ENCODE peak calls at places on chromosomes 12 and 14, in four cellular contexts. F, S, U and L are unnamed samples.

GRCh38 chr14:22466520-22466919 is 122.5 kb downstream of the DAD1 start:
- DNase-seq in F (no peak), S (no peak), U (peak; percentile 33), L (no peak)

GRCh38 chr14:33647385-33647786 is 303.5 kb downstream of the EGLN3 start:
- DNase-seq in F (no peak), S (no peak), U (peak; percentile 99), L (no peak)

GRCh38 chr14:93462479-93462878 is 31.7 kb downstream of the UNC79 start:
- DNase-seq in F (no peak), S (no peak), U (no peak), L (no peak)

GRCh38 chr14:85313801-85314207 is 216.1 kb upstream of the FLRT2 start:
- DNase-seq in F (no peak), S (no peak), U (peak; percentile 77), L (no peak)

GRCh38 chr14:24665440-24665991 is 31.5 kb upstream of the GZMB start:
- DNase-seq in F (no peak), S (no peak), U (no peak), L (peak; percentile 41)

GRCh38 chr14:35046751-35047536 is 872 bp downstream of the FAM177A1 start:
- DNase-seq in F (peak; percentile 75), S (peak; percentile 71), U (peak; percentile 23), L (no peak)

GRCh38 chr14:95023886-95024285 is 133.4 kb downstream of the DICER1 start:
- DNase-seq in F (no peak), S (no peak), U (peak; percentile 3), L (no peak)

GRCh38 chr12:62466018-62466595 is 519 bp upstream of the MON2 start:
- DNase-seq in F (peak; percentile 75), S (peak; percentile 78), U (peak; percentile 20), L (no peak)

GRCh38 chr14:30521899-30522736 is 36.8 kb upstream of the G2E3 start:
- DNase-seq in F (no peak), S (peak; percentile 76), U (peak; percentile 14), L (peak; percentile 54)

GRCh38 chr12:32418221-32418620 is 18.9 kb downstream of the FGD4 start:
- DNase-seq in F (no peak), S (no peak), U (no peak), L (no peak)

GRCh38 chr14:95523818-95524448 is 7.5 kb upstream of the SYNE3 start:
- DNase-seq in F (no peak), S (peak; percentile 33), U (no peak), L (peak; percentile 82)

GRCh38 chr14:20644520-20644919 is 3.0 kb upstream of the OR6S1 start:
- DNase-seq in F (no peak), S (no peak), U (no peak), L (no peak)

GRCh38 chr14:102776761-102777710 is at the start of gene TRAF3:
- DNase-seq in F (peak; percentile 92), S (peak; percentile 65), U (peak; percentile 47), L (peak; percentile 44)

GRCh38 chr14:98704441-98704840 is 567.6 kb downstream of the BCL11B start:
- DNase-seq in F (no peak), S (no peak), U (no peak), L (peak; percentile 67)

GRCh38 chr12:123270380-123271181 is 1.1 kb downstream of the CDK2AP1 start:
- DNase-seq in F (peak; percentile 79), S (peak; percentile 34), U (peak; percentile 20), L (no peak)

GRCh38 chr14:30214014-30214413 is 286.4 kb upstream of the PRKD1 start:
- DNase-seq in F (no peak), S (no peak), U (peak; percentile 59), L (no peak)

GRCh38 chr14:65849558-65849957 is 437.0 kb downstream of the FUT8 start:
- DNase-seq in F (no peak), S (no peak), U (no peak), L (no peak)

GRCh38 chr14:94517641-94518257 is 8.5 kb upstream of the SERPINA12 start:
- DNase-seq in F (no peak), S (peak; percentile 16), U (no peak), L (no peak)

GRCh38 chr12:43069768-43070221 is 480.2 kb upstream of the PRICKLE1 start:
- DNase-seq in F (peak; percentile 77), S (no peak), U (peak; percentile 91), L (no peak)

GRCh38 chr12:98485792-98486347 is 29.5 kb upstream of the TMPO start:
- DNase-seq in F (no peak), S (no peak), U (no peak), L (no peak)

GRCh38 chr14:73269729-73270651 is 32.7 kb downstream of the PAPLN start:
- DNase-seq in F (peak; percentile 86), S (peak; percentile 78), U (peak; percentile 20), L (no peak)

GRCh38 chr12:122983789-122984515 is 3.5 kb downstream of the ARL6IP4 start:
- DNase-seq in F (no peak), S (no peak), U (no peak), L (no peak)

GRCh38 chr14:32332415-32333116 is 3.5 kb downstream of the AKAP6 start:
- DNase-seq in F (no peak), S (no peak), U (no peak), L (no peak)

GRCh38 chr14:100783630-100784321 is 42.1 kb upstream of the MEG3 start:
- DNase-seq in F (peak; percentile 67), S (no peak), U (no peak), L (no peak)

GRCh38 chr14:22887990-22888378 is 5.0 kb downstream of the REM2 start:
- DNase-seq in F (peak; percentile 69), S (no peak), U (no peak), L (no peak)

GRCh38 chr12:96015672-96016071 is 19.5 kb upstream of the HAL start:
- DNase-seq in F (no peak), S (peak; percentile 39), U (no peak), L (no peak)

GRCh38 chr14:21215130-21215878 is 53.9 kb downstream of the HNRNPC start:
- DNase-seq in F (no peak), S (no peak), U (no peak), L (no peak)

GRCh38 chr12:14416658-14417057 is 51.2 kb downstream of the ATF7IP start:
- DNase-seq in F (no peak), S (peak; percentile 79), U (peak; percentile 81), L (peak; percentile 89)

GRCh38 chr14:67237591-67237990 is 3.6 kb upstream of the PALS1 start:
- DNase-seq in F (no peak), S (no peak), U (no peak), L (no peak)

GRCh38 chr12:89243786-89244185 is 108.5 kb downstream of the DUSP6 start:
- DNase-seq in F (no peak), S (no peak), U (no peak), L (no peak)

GRCh38 chr12:87922721-87923120 is 106.5 kb downstream of the C12orf50 start:
- DNase-seq in F (no peak), S (no peak), U (no peak), L (no peak)

GRCh38 chr12:10301103-10301502 is 6.6 kb upstream of the KLRD1 start:
- DNase-seq in F (no peak), S (no peak), U (peak; percentile 59), L (peak; percentile 60)

GRCh38 chr12:117334855-117335587 is 26.4 kb downstream of the NOS1 start:
- DNase-seq in F (no peak), S (no peak), U (no peak), L (no peak)

GRCh38 chr12:44377443-44378160 is 498.5 kb downstream of the NELL2 start:
- DNase-seq in F (no peak), S (no peak), U (no peak), L (no peak)

GRCh38 chr12:92971869-92972524 is 42.9 kb upstream of the EEA1 start:
- DNase-seq in F (no peak), S (no peak), U (peak; percentile 84), L (no peak)

GRCh38 chr12:108814462-108815211 is 42.7 kb downstream of the SSH1 start:
- DNase-seq in F (no peak), S (no peak), U (no peak), L (no peak)

DNA sequence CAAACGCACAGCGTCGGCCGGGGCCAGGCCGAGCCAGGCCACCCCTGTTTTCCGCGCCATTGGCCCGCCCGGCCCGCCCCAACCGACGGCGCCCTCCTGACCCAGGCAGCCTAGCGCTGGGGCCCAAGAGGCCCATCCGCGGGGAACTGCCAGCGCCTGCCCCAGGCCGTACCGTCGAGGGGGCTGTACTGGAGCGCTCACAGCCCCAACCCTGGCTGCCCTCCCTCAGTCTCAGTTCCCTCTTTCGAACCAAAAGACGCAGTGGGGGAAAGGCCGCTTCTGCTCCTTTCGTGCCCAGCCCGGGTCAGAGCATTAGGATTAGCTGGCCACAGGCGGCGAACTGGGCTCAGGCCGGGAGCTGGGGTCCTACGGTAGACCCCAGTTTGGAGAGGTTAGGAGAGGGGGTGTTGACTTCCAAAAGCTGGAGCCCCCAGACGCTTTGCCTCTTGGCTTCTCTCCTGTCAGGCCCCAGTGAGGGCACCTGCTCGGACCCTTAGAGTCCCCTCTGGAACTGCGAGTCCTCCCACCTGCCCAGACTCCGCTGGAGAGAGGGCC is 1.9 kb downstream of the NKX2-1 start:
- DNase-seq in F (no peak), S (peak; percentile 62), U (no peak), L (no peak)
- H3K4me3 ChIP-seq in F (no peak overlapping the region), S (peak overlapping the region; percentile 59), U (no peak overlapping the region), L (no peak overlapping the region)

DNA sequence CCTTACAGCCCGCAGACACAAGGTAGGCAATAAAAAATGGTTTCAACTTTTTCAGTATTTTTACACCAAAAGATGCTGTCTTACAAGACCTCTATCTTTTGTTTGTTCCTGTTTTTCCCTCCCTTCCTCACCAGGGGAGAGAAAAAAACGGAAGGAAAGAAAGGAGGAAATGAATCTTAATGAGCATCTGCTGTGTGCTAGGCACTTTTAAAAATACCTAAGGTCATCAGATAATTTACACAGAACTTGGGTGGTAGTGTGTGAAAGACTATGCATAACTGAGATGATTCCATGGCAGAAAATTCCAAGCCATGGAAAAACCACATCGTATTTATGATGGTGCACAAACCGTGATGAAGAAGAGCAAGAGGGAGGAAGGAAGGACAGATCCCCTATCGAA is 121.2 kb downstream of the DIP2B start:
- DNase-seq in F (no peak), S (no peak), U (no peak), L (no peak)
- H3K4me3 ChIP-seq in F (no peak overlapping the region), S (no peak overlapping the region), U (no peak overlapping the region), L (no peak overlapping the region)

DNA sequence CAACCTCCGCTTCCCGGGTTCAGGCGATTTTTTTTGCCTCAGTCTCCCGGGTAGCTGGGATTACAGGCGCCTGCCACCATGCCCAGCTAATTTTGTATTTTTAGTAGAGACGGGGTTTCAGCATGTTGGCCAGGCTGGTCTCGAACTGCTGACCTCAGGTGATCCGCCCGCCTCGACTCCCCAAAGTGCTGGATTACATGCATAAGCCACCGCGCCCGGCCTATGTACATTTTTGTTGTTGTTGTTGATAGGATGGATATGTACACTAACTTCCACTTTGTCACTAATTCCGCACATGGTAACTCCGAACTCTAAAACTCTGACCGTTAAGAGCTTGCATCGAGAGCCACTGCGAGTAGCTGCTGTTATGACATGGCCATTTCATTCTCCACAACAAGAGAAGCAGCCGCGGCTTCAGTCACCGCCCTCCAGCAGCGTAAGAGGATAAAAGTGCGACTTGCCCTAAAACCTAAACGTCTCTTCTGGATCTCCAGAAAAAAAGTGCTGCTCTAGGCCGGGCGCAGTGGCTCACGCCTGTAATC is 742 bp upstream of the MARS1 start:
- DNase-seq in F (peak; percentile 74), S (peak; percentile 37), U (no peak), L (no peak)
- H3K4me3 ChIP-seq in F (no peak overlapping the region), S (no peak overlapping the region), U (no peak overlapping the region), L (peak overlapping the region; percentile 99)

GRCh38 chr12:16605666-16606116 is 271 bp downstream of the LMO3 start:
- DNase-seq in F (peak; percentile 72), S (peak; percentile 12), U (peak; percentile 24), L (no peak)
- H3K4me3 ChIP-seq in F (peak overlapping the region; percentile 80), S (peak overlapping the region; percentile 85), U (peak overlapping the region; percentile 75), L (no peak overlapping the region)